ENCODE peak calls at places on chromosomes 5 and 9, in eight cellular contexts. L is thoracic aorta; C is psoas muscle; R is CD8-positive, alpha-beta T cell; K is thyroid gland; W is CD4-positive, alpha-beta memory T cell; T is spleen; V is uterus. P is an unnamed sample.

GRCh38 chr9:95360866-95361265 is 43.4 kb upstream of the FANCC start:
- DNase-seq in K (no peak), W (no peak), V (no peak), C (no peak), T (no peak), L (no peak), R (no peak), P (no peak)

GRCh38 chr9:136007906-136008692 is 46.9 kb upstream of the UBAC1 start:
- DNase-seq in W (no peak), C (no peak), V (no peak), K (no peak), R (no peak), T (no peak), L (no peak), P (no peak)

GRCh38 chr5:96474073-96474472 is 41.0 kb upstream of the PCSK1 start:
- DNase-seq in V (no peak), R (no peak), L (no peak), C (peak; percentile 17), T (no peak), K (no peak), W (no peak), P (no peak)

GRCh38 chr5:21791304-21791703 is 1061.8 kb downstream of the CDH12 start:
- DNase-seq in V (no peak), C (no peak), K (no peak), R (no peak), L (no peak), W (no peak), T (no peak), P (no peak)

GRCh38 chr9:89171693-89172092 is 6.9 kb downstream of the SHC3 start:
- DNase-seq in W (no peak), C (no peak), V (no peak), T (no peak), K (peak; percentile 10), L (no peak), R (no peak), P (no peak)

GRCh38 chr5:131720714-131721113 is 76.1 kb downstream of the FNIP1 start:
- DNase-seq in W (no peak), R (no peak), K (no peak), L (no peak), T (no peak), C (no peak), V (no peak), P (no peak)

GRCh38 chr9:129481824-129482511 is 138.9 kb downstream of the C9orf50 start:
- DNase-seq in V (peak; percentile 66), K (peak; percentile 37), C (no peak), L (no peak), T (peak; percentile 80), R (no peak), W (no peak), P (no peak)

GRCh38 chr5:14706615-14707021 is 42.1 kb downstream of the OTULIN start:
- DNase-seq in V (no peak), T (no peak), C (no peak), R (peak; percentile 57), W (peak; percentile 73), K (no peak), L (no peak), P (no peak)

GRCh38 chr9:128732576-128732975 is 8.6 kb upstream of the ZDHHC12 start:
- DNase-seq in R (no peak), T (no peak), V (no peak), K (no peak), C (no peak), W (no peak), L (no peak), P (no peak)

GRCh38 chr5:106587-106986 is 14.6 kb downstream of the PLEKHG4B start:
- DNase-seq in L (no peak), V (no peak), C (no peak), K (peak; percentile 71), T (no peak), R (no peak), W (no peak), P (no peak)

GRCh38 chr9:128703616-128704355 is 1.5 kb downstream of the PKN3 start:
- DNase-seq in W (no peak), T (peak; percentile 76), C (peak; percentile 38), K (no peak), V (peak; percentile 37), R (no peak), L (no peak), P (no peak)

GRCh38 chr5:132251220-132251725 is 6.2 kb upstream of the PDLIM4 start:
- DNase-seq in V (no peak), C (no peak), R (no peak), L (no peak), K (no peak), T (peak; percentile 47), W (no peak), P (peak; percentile 70)

GRCh38 chr9:16598316-16598715 is 272.2 kb downstream of the BNC2 start:
- DNase-seq in C (no peak), L (no peak), T (no peak), R (no peak), K (no peak), W (no peak), V (no peak), P (no peak)

GRCh38 chr5:98909363-98909762 is 19.4 kb downstream of the CHD1 start:
- DNase-seq in K (no peak), L (no peak), V (no peak), T (no peak), C (no peak), W (no peak), R (no peak), P (no peak)

GRCh38 chr5:171392585-171393159 is 5.0 kb downstream of the NPM1 start:
- DNase-seq in R (no peak), L (no peak), V (no peak), T (no peak), K (no peak), C (no peak), W (no peak), P (no peak)

GRCh38 chr9:752201-752600 is 89.3 kb upstream of the DMRT1 start:
- DNase-seq in W (no peak), R (no peak), C (no peak), K (no peak), V (no peak), T (no peak), L (no peak), P (peak; percentile 88)

GRCh38 chr5:42591026-42591425 is 165.6 kb upstream of the CCDC152 start:
- DNase-seq in W (no peak), R (no peak), T (no peak), L (no peak), K (peak; percentile 47), V (peak; percentile 46), C (peak; percentile 18), P (no peak)

GRCh38 chr5:76943006-76943405 is 9.8 kb upstream of the CRHBP start:
- DNase-seq in T (no peak), R (no peak), K (no peak), C (no peak), W (no peak), L (no peak), V (no peak), P (no peak)

GRCh38 chr9:70407081-70407503 is 7.4 kb downstream of the KLF9 start:
- DNase-seq in T (no peak), V (no peak), W (no peak), L (no peak), K (no peak), C (no peak), R (no peak), P (no peak)

DNA sequence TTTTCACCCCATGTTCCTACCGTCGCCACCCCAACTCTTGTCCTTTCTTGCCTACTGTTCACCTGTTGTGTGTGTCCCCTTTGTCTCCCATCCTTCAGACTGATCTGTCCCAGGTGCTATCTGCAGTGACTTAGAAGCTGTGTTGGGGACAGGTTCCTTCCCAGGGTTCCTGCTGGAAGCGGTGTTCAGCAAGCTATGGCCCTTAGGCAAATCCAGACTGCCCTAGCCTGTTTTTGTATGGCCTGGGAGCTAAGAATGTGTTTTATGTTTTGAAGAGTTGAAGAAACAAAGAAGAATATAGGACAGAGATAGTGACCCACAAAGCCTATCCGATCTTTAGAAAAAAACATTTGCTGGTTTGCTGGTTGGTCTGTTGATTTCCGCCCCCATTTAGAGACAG is 236.4 kb downstream of the GOLPH3 start:
- DNase-seq in W (no peak), C (no peak), K (no peak), L (no peak), T (no peak), R (no peak), V (no peak), P (no peak)
- H3K27ac ChIP-seq in W (no peak overlapping the region), C (no peak overlapping the region), K (no peak overlapping the region), L (no peak overlapping the region), T (no peak overlapping the region), R (no peak overlapping the region), V (no peak overlapping the region), P (no peak overlapping the region)

DNA sequence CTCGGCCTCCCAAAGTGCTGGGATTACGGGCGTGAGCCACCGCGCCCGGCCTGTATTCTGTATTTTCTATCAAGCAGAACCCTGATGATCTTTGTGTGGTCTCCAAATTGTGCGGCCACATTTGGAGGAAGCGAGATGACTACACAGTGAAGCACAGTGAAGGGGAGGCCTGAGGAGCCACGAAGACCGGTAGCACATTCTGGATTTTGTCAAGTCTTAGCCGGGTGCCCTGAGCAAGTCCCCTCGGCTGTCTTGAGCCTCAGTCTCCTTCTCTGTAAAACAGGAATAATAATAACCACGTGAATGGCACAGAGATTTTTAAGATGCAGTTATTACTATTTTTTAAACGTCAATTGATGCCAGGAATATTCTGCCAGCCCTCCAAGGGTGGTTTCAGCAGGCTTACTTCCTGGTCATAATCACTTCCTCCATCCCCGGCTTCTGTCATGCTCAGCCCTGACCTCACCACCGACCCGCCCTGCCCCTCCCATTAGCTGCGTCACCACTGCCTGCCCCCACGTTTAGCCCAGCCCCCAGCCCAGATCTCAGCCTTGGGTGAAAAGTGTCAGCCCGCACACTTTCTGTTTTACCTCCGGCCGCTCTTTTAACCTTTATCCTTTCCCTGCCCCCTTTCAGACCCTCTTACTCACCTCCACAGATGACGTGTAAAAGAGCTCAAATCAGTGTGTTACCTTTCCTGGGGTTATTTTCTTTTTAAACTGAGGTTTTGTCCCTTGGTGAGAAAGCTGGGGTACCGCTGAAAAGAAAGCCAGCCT is 27.0 kb upstream of the ERGIC1 start:
- DNase-seq in C (peak; percentile 86), L (peak; percentile 82), T (peak; percentile 98), K (peak; percentile 62), W (peak; percentile 72), V (peak; percentile 75), R (peak; percentile 83), P (peak; percentile 84)
- H3K27ac ChIP-seq in C (peak overlapping the region; percentile 72), L (peak overlapping the region; percentile 68), T (peak overlapping the region; percentile 93), K (peak overlapping the region; percentile 74), W (peak overlapping the region; percentile 52), V (peak overlapping the region; percentile 59), R (peak overlapping the region; percentile 61), P (peak overlapping the region; percentile 59)

DNA sequence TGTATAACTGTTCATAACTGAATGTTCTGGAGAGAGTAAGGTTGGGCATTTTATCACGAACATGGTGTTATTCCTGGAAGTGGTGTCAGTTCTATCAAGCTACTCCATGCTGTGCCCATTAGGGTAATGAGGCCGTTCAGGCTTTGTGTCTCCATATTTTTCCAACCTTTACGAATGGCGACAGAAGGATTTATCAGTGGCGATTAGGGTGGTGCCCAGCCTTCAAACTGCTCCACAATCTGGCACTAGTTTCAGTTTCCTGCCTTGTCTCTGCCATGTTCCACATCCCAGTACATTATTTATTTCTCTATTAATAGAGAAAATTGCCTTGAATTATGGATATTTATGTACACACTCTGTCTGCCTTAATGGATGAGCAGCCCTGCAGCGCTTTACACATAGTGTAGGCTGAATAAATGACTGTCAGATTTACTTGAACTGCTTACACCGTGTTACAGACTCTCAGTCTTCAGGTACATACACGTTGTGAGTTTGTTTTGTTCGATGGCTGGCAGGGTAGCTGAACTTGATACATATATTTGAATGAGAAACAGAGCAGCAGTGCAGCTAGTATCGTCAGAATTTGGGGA is 23.8 kb upstream of the TMC1 start:
- DNase-seq in L (no peak), W (no peak), R (no peak), C (no peak), V (no peak), K (no peak), T (no peak), P (no peak)
- H3K27ac ChIP-seq in L (no peak overlapping the region), W (no peak overlapping the region), R (no peak overlapping the region), C (no peak overlapping the region), V (no peak overlapping the region), K (no peak overlapping the region), T (no peak overlapping the region), P (no peak overlapping the region)

GRCh38 chr5:95027775-95028174 is 257.1 kb downstream of the MCTP1 start:
- DNase-seq in C (no peak), T (no peak), W (no peak), L (no peak), R (no peak), K (no peak), V (no peak), P (no peak)
- H3K27ac ChIP-seq in C (no peak overlapping the region), T (no peak overlapping the region), W (no peak overlapping the region), L (no peak overlapping the region), R (no peak overlapping the region), K (no peak overlapping the region), V (no peak overlapping the region), P (no peak overlapping the region)